ENCODE peak calls at places on chromosome 3, in nine cellular contexts. R, Q, L, W, B, H, E, C and M are unnamed samples.

GRCh38 chr3:48157950-48158376 is 30.3 kb downstream of the CDC25A start:
- DNase-seq in R (peak), Q (peak), L (peak), W (no peak), B (peak), H (peak), E (no peak), C (peak), M (peak)

GRCh38 chr3:112394008-112394616 is 61.2 kb downstream of the CD200 start:
- DNase-seq in R (no peak), Q (no peak), L (no peak), W (no peak), B (peak), H (peak), E (no peak), C (no peak), M (no peak)

GRCh38 chr3:129625071-129625874 is 18.8 kb upstream of the PLXND1 start:
- DNase-seq in R (peak), Q (no peak), L (no peak), W (no peak), B (no peak), H (no peak), E (no peak), C (peak), M (no peak)

GRCh38 chr3:129268396-129268795 is 10.3 kb upstream of the HMCES start:
- DNase-seq in R (no peak), Q (no peak), L (no peak), W (no peak), B (no peak), H (no peak), E (no peak), C (no peak), M (no peak)

GRCh38 chr3:60743631-60744164 is 507.6 kb downstream of the FHIT start:
- DNase-seq in R (no peak), Q (no peak), L (no peak), W (no peak), B (no peak), H (no peak), E (no peak), C (peak), M (no peak)

GRCh38 chr3:184596886-184597575 is 35.4 kb downstream of the EPHB3 start:
- DNase-seq in R (no peak), Q (no peak), L (no peak), W (no peak), B (no peak), H (no peak), E (no peak), C (no peak), M (no peak)

GRCh38 chr3:52670621-52671521 is 14.8 kb downstream of the PBRM1 start:
- DNase-seq in R (no peak), Q (peak), L (no peak), W (no peak), B (peak), H (peak), E (no peak), C (no peak), M (peak)

GRCh38 chr3:187520027-187520945 is 149.9 kb downstream of the SST start:
- DNase-seq in R (no peak), Q (no peak), L (no peak), W (no peak), B (peak), H (no peak), E (no peak), C (no peak), M (no peak)

GRCh38 chr3:171871392-171872274 is 28.5 kb downstream of the TMEM212 start:
- DNase-seq in R (no peak), Q (no peak), L (no peak), W (no peak), B (no peak), H (peak), E (no peak), C (no peak), M (no peak)

GRCh38 chr3:171862993-171863521 is 19.9 kb downstream of the TMEM212 start:
- DNase-seq in R (no peak), Q (no peak), L (no peak), W (no peak), B (peak), H (peak), E (no peak), C (no peak), M (peak)

GRCh38 chr3:171863920-171864319 is 20.8 kb downstream of the TMEM212 start:
- DNase-seq in R (no peak), Q (no peak), L (no peak), W (no peak), B (no peak), H (no peak), E (no peak), C (no peak), M (no peak)

GRCh38 chr3:171865191-171865865 is 22.2 kb downstream of the TMEM212 start:
- DNase-seq in R (no peak), Q (no peak), L (no peak), W (no peak), B (peak), H (no peak), E (no peak), C (no peak), M (no peak)

GRCh38 chr3:171867976-171868375 is 24.8 kb downstream of the TMEM212 start:
- DNase-seq in R (no peak), Q (no peak), L (no peak), W (no peak), B (peak), H (no peak), E (no peak), C (no peak), M (no peak)
- TF ChIP-seq CTCF in R (no peak), Q (peak), L (peak), W (no peak), B (peak), H (peak), E (peak), C (peak), M (peak)

GRCh38 chr3:35663471-35663870 is 24.1 kb downstream of the ARPP21 start:
- DNase-seq in R (peak), Q (no peak), L (no peak), W (no peak), B (peak), H (no peak), E (no peak), C (no peak), M (no peak)

GRCh38 chr3:35654471-35654870 is 15.1 kb downstream of the ARPP21 start:
- DNase-seq in R (no peak), Q (no peak), L (no peak), W (no peak), B (no peak), H (no peak), E (no peak), C (no peak), M (no peak)

GRCh38 chr3:35665390-35666055 is 26.2 kb downstream of the ARPP21 start:
- DNase-seq in R (no peak), Q (no peak), L (no peak), W (no peak), B (no peak), H (peak), E (no peak), C (no peak), M (peak)

GRCh38 chr3:35664460-35664919 is 25.2 kb downstream of the ARPP21 start:
- DNase-seq in R (peak), Q (no peak), L (no peak), W (no peak), B (peak), H (peak), E (no peak), C (peak), M (no peak)

GRCh38 chr3:35659808-35660207 is 20.5 kb downstream of the ARPP21 start:
- DNase-seq in R (peak), Q (no peak), L (no peak), W (no peak), B (no peak), H (no peak), E (no peak), C (no peak), M (no peak)
- TF ChIP-seq CTCF in R (peak), Q (no peak), L (peak), W (no peak), B (no peak), H (no peak), E (no peak), C (peak), M (no peak)

GRCh38 chr3:121749276-121750086 is at the start of gene GOLGB1:
- DNase-seq in R (peak), Q (peak), L (peak), W (peak), B (peak), H (peak), E (peak), C (peak), M (peak)
- TF ChIP-seq CTCF in R (no peak), Q (no peak), L (no peak), W (peak), B (no peak), H (peak), E (no peak), C (no peak), M (no peak)

DNA sequence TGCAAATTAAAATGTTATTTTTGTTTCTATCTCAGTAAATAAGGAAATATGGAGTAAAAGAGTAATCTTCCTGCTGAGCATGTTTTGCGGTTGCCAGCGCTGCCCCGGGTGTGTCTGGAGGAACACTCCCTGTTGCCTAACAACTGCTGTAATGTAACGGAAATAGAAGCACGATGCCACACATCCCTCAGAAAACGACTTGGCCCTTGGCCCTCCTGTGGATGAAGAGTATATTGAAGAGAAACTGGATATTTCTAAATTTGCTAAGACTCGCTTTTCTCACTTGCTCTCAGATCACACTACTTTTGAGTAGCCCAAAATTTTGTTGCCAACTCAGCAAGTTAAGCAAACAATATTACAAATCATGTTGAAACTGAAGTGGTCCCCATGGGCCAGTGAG is 18.9 kb downstream of the CX3CR1 start:
- DNase-seq in R (peak), Q (peak), L (no peak), W (peak), B (peak), H (peak), E (peak), C (no peak), M (peak)
- TF ChIP-seq CTCF in R (peak), Q (peak), L (peak), W (peak), B (peak), H (peak), E (peak), C (peak), M (peak)

GRCh38 chr3:117547956-117548550 is 838.5 kb downstream of the TUSC7 start:
- DNase-seq in R (no peak), Q (peak), L (no peak), W (no peak), B (peak), H (peak), E (no peak), C (no peak), M (peak)
- TF ChIP-seq CTCF in R (no peak), Q (no peak), L (no peak), W (no peak), B (no peak), H (no peak), E (no peak), C (no peak), M (no peak)

DNA sequence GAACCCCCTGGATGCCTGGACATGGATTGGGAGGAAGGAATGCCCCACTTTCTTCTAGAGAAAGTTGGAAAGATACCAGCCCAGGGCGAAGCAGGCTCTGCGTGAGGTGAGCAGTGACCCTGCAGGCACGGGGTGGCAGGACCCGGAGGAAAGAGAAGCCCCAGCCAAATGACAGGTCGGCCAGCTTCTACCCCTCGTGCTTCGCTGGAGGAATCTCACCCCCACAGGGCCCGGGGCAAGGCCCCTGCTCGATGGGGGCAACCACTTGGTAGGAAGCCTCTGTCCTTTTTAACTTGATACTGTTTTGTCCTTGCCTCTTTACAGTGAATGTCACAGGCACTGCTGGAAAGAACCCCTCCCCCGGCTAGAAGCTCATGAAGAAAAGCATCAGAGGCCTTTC is 54.5 kb downstream of the SH3BP5 start:
- DNase-seq in R (no peak), Q (no peak), L (no peak), W (no peak), B (no peak), H (no peak), E (no peak), C (no peak), M (no peak)
- TF ChIP-seq CTCF in R (no peak), Q (no peak), L (no peak), W (no peak), B (no peak), H (no peak), E (no peak), C (no peak), M (no peak)

GRCh38 chr3:180875071-180875698 is 37.3 kb upstream of the FXR1 start:
- DNase-seq in R (no peak), Q (no peak), L (no peak), W (no peak), B (no peak), H (no peak), E (no peak), C (no peak), M (no peak)

GRCh38 chr3:180871901-180872300 is 40.6 kb upstream of the FXR1 start:
- DNase-seq in R (no peak), Q (no peak), L (no peak), W (no peak), B (peak), H (peak), E (no peak), C (no peak), M (peak)

DNA sequence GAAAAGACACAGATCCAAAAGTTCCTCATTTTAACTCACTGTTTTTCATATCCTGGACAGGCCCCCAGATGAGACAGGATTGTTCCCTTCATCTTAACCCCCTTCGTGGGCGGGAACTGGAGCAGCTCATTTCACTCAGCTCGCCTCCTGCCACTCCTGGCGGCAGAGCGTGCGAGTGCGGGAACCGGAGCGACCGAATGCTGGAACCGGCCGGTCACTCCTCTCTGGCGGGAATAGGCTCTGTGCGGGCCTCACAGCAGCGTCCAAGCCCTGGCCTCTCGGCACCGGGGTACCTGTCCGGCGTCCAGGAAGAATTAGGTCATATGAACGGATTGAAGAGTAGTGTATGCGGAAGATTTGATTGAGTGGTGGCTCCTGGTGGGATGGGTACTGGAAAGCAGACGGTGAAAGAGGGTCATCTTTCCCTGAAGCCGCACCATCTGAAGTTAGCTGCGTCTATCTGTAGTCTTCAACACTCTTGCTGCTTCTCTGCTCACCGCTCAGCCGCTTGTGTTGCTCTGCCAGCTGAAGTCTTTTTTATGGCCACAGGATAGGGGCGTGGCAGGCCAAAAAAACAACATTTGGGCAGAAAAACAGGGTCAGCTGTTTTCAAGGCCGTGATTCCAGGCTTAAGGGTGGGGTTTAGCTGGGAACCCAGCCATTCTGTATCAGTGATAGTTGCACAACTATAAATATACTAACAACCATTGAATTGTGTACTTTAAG is 42.3 kb upstream of the FXR1 start:
- DNase-seq in R (peak), Q (peak), L (no peak), W (no peak), B (peak), H (no peak), E (no peak), C (peak), M (no peak)
- TF ChIP-seq CTCF in R (no peak), Q (no peak), L (peak), W (no peak), B (no peak), H (no peak), E (peak), C (no peak), M (no peak)

DNA sequence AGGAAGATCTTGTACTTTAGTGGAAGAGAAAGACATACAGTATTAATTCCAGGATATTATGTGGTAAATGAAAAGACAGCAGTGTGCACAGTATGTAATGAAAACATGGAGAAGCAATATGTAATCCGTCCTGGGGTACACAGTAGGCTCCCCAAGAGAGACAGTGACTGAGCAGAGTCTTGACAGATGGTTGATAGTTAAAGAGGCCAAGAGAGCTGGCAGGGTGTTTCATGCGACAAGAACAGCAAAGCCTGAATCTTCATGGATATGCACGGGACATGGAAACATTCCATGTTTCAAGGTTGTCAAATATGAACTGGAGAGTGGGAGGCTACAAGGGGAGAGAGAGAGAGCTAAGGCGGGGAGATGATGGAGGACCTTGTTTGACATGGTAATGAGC is 338.5 kb downstream of the IL5RA start:
- DNase-seq in R (no peak), Q (no peak), L (no peak), W (no peak), B (no peak), H (no peak), E (no peak), C (no peak), M (no peak)
- TF ChIP-seq CTCF in R (no peak), Q (no peak), L (no peak), W (no peak), B (no peak), H (no peak), E (no peak), C (no peak), M (no peak)

GRCh38 chr3:113695818-113696645 is at the start of gene USF3:
- DNase-seq in R (peak), Q (peak), L (peak), W (peak), B (peak), H (peak), E (no peak), C (peak), M (peak)
- TF ChIP-seq CTCF in R (no peak), Q (no peak), L (peak), W (no peak), B (no peak), H (no peak), E (no peak), C (no peak), M (no peak)

DNA sequence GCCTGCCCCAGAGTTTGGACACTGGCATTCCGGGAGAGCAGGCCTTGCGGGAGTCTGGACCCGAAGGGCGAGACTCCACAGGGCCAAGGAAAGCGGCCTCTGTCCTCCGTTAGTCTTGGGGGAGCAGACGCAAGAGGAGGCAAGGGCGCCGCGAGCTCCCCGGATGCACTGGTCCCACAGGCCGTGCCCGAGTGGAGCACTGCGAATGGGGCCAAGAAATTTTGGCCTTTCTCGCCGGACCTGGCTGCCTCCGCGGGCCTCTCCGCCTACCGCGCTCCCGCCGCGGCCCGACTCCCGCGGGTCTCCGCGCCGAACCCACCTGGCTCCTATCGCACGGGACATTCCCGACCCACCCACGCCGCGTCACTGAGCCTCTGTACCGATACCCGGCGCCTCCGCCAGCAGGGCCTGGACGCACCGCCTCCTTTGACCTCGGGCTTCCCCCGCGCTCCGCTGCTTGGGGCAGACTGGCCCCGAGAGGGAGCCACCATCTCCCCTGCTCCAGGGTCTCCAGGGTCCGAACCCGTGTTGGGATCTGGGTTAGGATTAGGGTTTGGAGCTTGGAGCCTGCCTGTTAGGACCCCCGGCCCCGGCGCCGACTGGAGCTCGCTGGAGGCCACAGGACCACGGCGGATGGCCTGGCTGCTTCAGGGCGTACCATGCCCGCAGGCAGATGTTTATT is 11.8 kb downstream of the SHOX2 start:
- DNase-seq in R (peak), Q (no peak), L (peak), W (no peak), B (no peak), H (no peak), E (no peak), C (peak), M (no peak)
- TF ChIP-seq CTCF in R (no peak), Q (no peak), L (peak), W (no peak), B (no peak), H (no peak), E (no peak), C (peak), M (no peak)